ENCODE peak calls at places on chromosome 1, in seven cellular contexts. Q, P, T, Y, N, Z and H are unnamed samples.
A peak's percentile ranks its signal among the peaks of the same experiment; 100 is the strongest.

GRCh38 chr1:226764533-226764932 is 25.5 kb upstream of the ITPKB start:
- DNase-seq in P (no peak), T (no peak), Q (no peak), Y (no peak), Z (no peak), N (no peak), H (no peak)

GRCh38 chr1:32464191-32464715 is 619 bp upstream of the ZBTB8B start:
- DNase-seq in Q (peak; percentile 22), N (no peak), T (peak; percentile 44), Y (no peak), Z (peak; percentile 35), P (no peak), H (no peak)

GRCh38 chr1:82225407-82226197 is 424.9 kb downstream of the ADGRL2 start:
- DNase-seq in P (no peak), T (no peak), Z (peak; percentile 83), Y (no peak), N (no peak), Q (peak; percentile 78), H (peak; percentile 58)

GRCh38 chr1:73948021-73948420 is 250.0 kb downstream of the LRRIQ3 start:
- DNase-seq in P (no peak), T (no peak), Q (no peak), Y (no peak), N (no peak), Z (no peak), H (no peak)

GRCh38 chr1:21255284-21255942 is 34.9 kb downstream of the ECE1 start:
- DNase-seq in Z (peak; percentile 67), Y (no peak), P (peak; percentile 76), T (peak; percentile 93), Q (peak; percentile 94), N (peak; percentile 61), H (peak; percentile 36)

GRCh38 chr1:68585371-68585770 is 88.5 kb upstream of the DEPDC1 start:
- DNase-seq in Y (no peak), T (no peak), Z (no peak), N (no peak), P (no peak), Q (no peak), H (no peak)

GRCh38 chr1:229027622-229028182 is 243.2 kb upstream of the RAB4A start:
- DNase-seq in Z (peak; percentile 48), P (no peak), T (peak; percentile 84), Y (no peak), Q (peak; percentile 22), N (peak; percentile 94), H (peak; percentile 58)

GRCh38 chr1:59901770-59902388 is 24.7 kb downstream of the CYP2J2 start:
- DNase-seq in Y (no peak), P (no peak), Q (peak; percentile 58), T (no peak), N (no peak), Z (no peak), H (no peak)

GRCh38 chr1:217348960-217349664 is 281.8 kb downstream of the GPATCH2 start:
- DNase-seq in Z (no peak), P (no peak), Q (no peak), Y (no peak), N (no peak), T (no peak), H (no peak)

GRCh38 chr1:101376121-101377095 is 139.6 kb downstream of the S1PR1 start:
- DNase-seq in Y (no peak), Z (no peak), Q (no peak), T (no peak), P (no peak), N (no peak), H (no peak)

GRCh38 chr1:243267346-243268283 is 11.8 kb downstream of the SDCCAG8 start:
- DNase-seq in Y (no peak), N (no peak), P (no peak), Q (no peak), T (no peak), Z (no peak), H (no peak)

GRCh38 chr1:10803971-10804820 is 7.8 kb upstream of the CASZ1 start:
- DNase-seq in P (no peak), Z (peak; percentile 82), Q (no peak), N (no peak), Y (no peak), T (no peak), H (no peak)

GRCh38 chr1:63912643-63913042 is 138.8 kb downstream of the ROR1 start:
- DNase-seq in P (no peak), N (no peak), Z (no peak), Q (no peak), T (peak; percentile 86), Y (no peak), H (no peak)

GRCh38 chr1:7616953-7617352 is 154.1 kb upstream of the VAMP3 start:
- DNase-seq in P (no peak), Z (no peak), T (no peak), N (no peak), Q (no peak), Y (no peak), H (no peak)

GRCh38 chr1:3515774-3516480 is 61.5 kb downstream of the ARHGEF16 start:
- DNase-seq in T (no peak), P (no peak), Z (peak; percentile 15), Y (no peak), N (no peak), Q (no peak), H (no peak)

GRCh38 chr1:7585216-7585907 is 185.7 kb upstream of the VAMP3 start:
- DNase-seq in Y (no peak), N (no peak), T (no peak), Z (no peak), Q (no peak), P (no peak), H (no peak)

GRCh38 chr1:165452336-165453130 is 7.6 kb upstream of the RXRG start:
- DNase-seq in T (no peak), Z (no peak), P (peak; percentile 20), Y (no peak), N (no peak), Q (no peak), H (no peak)

GRCh38 chr1:209040351-209040750 is 543.2 kb upstream of the CAMK1G start:
- DNase-seq in T (no peak), Y (no peak), Z (peak; percentile 57), P (no peak), N (no peak), Q (peak; percentile 62), H (no peak)

GRCh38 chr1:175755516-175755915 is 12.1 kb upstream of the TNR start:
- DNase-seq in Y (no peak), Q (no peak), Z (no peak), P (no peak), N (no peak), T (no peak), H (no peak)

DNA sequence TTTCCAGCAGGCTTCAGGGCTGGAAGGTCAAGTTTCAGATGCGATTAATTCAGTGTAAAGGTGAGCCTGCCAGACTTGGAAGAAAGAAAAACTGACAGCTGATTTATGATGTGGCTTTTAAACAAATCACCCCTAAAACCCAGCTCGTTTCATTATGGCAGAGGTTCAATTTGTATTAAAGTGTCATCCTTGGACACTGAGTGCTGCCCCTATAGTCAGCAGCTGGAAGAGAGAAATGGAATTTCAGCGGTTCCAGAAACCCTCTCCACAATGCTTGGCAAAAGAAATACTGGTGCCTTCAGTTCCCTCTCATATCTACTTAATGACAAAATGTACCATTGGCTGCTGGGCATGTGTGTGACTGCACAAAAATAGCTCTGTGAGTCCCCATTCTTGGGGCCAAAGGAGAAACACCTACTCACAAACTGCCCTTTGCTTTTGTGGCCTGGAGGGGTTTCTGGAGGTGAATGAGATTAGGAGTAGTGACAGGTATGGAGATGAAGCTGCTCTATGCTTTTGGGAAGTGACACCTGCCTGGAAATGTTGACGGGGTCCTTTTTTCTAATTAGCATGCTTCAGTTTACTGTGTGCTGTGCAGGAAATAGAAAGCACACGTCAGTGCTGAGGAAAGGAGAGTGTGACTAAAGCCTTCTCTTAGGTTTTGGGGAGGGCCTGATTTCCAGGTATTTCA is 95.1 kb upstream of the TSPAN2 start:
- DNase-seq in T (no peak), P (peak; percentile 84), Z (no peak), Y (no peak), N (no peak), Q (peak; percentile 63), H (no peak)
- H3K4me3 ChIP-seq in T (no peak overlapping the region), P (no peak overlapping the region), Z (no peak overlapping the region), Y (no peak overlapping the region), N (no peak overlapping the region), Q (no peak overlapping the region), H (no peak overlapping the region)

DNA sequence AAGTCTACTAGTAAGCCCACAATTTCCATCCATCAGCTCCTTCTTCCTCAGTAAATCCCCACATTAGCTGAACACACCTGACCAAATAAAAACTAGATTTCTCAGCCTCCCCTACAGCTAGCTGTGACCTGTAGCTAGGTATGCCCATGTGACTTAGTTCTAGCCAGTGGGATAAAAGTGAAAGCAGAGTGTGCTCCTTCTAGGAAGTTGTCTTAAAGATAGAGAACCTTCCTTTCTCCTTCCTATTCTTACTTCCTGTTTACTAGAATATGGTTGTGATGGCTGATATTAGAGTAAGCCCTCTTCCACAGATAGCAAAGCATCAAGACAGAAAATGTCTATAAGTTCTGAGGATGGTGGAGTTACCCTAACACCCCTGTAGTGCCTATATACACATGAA is 67.0 kb downstream of the PIK3R3 start:
- DNase-seq in T (no peak), P (no peak), Z (peak; percentile 27), Y (no peak), Q (no peak), N (no peak), H (no peak)
- H3K4me3 ChIP-seq in T (no peak overlapping the region), P (no peak overlapping the region), Z (no peak overlapping the region), Y (no peak overlapping the region), Q (no peak overlapping the region), N (no peak overlapping the region), H (no peak overlapping the region)

GRCh38 chr1:18716112-18716784 is 85.6 kb downstream of the PAX7 start:
- DNase-seq in N (no peak), Q (no peak), P (no peak), T (no peak), Z (no peak), Y (no peak), H (no peak)
- H3K4me3 ChIP-seq in N (no peak overlapping the region), Q (no peak overlapping the region), P (no peak overlapping the region), T (no peak overlapping the region), Z (no peak overlapping the region), Y (no peak overlapping the region), H (no peak overlapping the region)

GRCh38 chr1:215474940-215475339 is 92.2 kb upstream of the KCTD3 start:
- DNase-seq in N (no peak), P (no peak), T (no peak), Y (no peak), Z (no peak), Q (no peak), H (no peak)

GRCh38 chr1:215475719-215476525 is 91.2 kb upstream of the KCTD3 start:
- DNase-seq in P (no peak), Q (peak; percentile 77), N (no peak), Y (peak; percentile 41), T (no peak), Z (peak; percentile 69), H (peak; percentile 74)

GRCh38 chr1:215473943-215474342 is 93.2 kb upstream of the KCTD3 start:
- DNase-seq in Y (no peak), P (no peak), Z (no peak), Q (peak; percentile 45), N (no peak), T (peak; percentile 37), H (peak; percentile 24)

GRCh38 chr1:215479567-215479966 is 87.5 kb upstream of the KCTD3 start:
- DNase-seq in Z (no peak), P (no peak), T (no peak), Y (no peak), N (no peak), Q (no peak), H (no peak)

DNA sequence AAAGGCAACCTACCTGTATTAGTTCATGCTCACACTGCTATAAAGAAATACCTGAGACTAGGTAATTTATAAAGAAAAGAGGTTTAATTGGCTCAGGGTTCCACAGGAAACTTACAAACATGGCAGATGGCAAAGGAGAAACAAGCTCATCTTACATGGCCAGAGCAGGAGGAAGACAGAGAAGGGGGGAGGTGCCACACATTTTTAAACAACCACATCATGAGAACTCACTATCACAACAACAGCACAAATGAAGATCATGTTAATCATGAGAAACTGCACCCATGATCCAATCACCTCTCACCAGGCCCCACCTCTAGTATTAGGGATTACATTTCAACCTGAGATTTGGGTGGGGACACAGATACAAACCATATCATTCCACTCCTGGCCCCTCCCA is 90.6 kb upstream of the KCTD3 start:
- DNase-seq in Y (no peak), P (no peak), T (no peak), Q (peak; percentile 35), N (no peak), Z (peak; percentile 16), H (peak; percentile 38)
- H3K4me3 ChIP-seq in Y (no peak overlapping the region), P (no peak overlapping the region), T (no peak overlapping the region), Q (no peak overlapping the region), N (no peak overlapping the region), Z (no peak overlapping the region), H (no peak overlapping the region)